ENCODE peak calls at places on chromosome 4, in four cellular contexts. U, J, C and R are unnamed samples.

GRCh38 chr4:167897116-167897515 is 195.2 kb upstream of the ANXA10 start:
- DNase-seq in U (no peak), J (no peak), C (peak), R (peak)

GRCh38 chr4:83771113-83771705 is 235.3 kb downstream of the GPAT3 start:
- DNase-seq in C (peak), U (peak), J (no peak), R (peak)

GRCh38 chr4:102827674-102828496 is 534 bp upstream of the UBE2D3 start:
- DNase-seq in J (peak), C (peak), U (peak), R (peak)

GRCh38 chr4:107854326-107855030 is 29.7 kb downstream of the SGMS2 start:
- DNase-seq in C (no peak), J (no peak), U (no peak), R (no peak)

GRCh38 chr4:140061883-140062282 is 92.1 kb downstream of the MAML3 start:
- DNase-seq in J (no peak), U (no peak), C (no peak), R (no peak)

GRCh38 chr4:77314697-77315096 is 157.7 kb downstream of the CCNG2 start:
- DNase-seq in U (no peak), J (no peak), C (no peak), R (no peak)

GRCh38 chr4:144733566-144733965 is 87.6 kb downstream of the HHIP start:
- DNase-seq in C (no peak), J (no peak), U (no peak), R (no peak)

GRCh38 chr4:155624478-155624877 is 42.2 kb upstream of the GUCY1A1 start:
- DNase-seq in J (no peak), U (no peak), C (no peak), R (no peak)

GRCh38 chr4:69057620-69058409 is 38.5 kb upstream of the UGT2B7 start:
- DNase-seq in C (no peak), U (no peak), J (no peak), R (no peak)

GRCh38 chr4:158825443-158826036 is 56.7 kb downstream of the FNIP2 start:
- DNase-seq in J (no peak), C (no peak), U (no peak), R (no peak)

GRCh38 chr4:15536552-15537499 is 67.1 kb downstream of the CC2D2A start:
- DNase-seq in J (no peak), U (no peak), C (no peak), R (no peak)

GRCh38 chr4:4574792-4575191 is 32.9 kb upstream of the STX18 start:
- DNase-seq in C (peak), U (peak), J (peak), R (peak)

GRCh38 chr4:100981447-100982204 is 365.7 kb downstream of the PPP3CA start:
- DNase-seq in J (no peak), C (no peak), U (peak), R (no peak)

GRCh38 chr4:112973897-112974296 is 75.6 kb upstream of the ANK2 start:
- DNase-seq in J (no peak), U (no peak), C (no peak), R (no peak)

GRCh38 chr4:94574616-94575015 is 122.9 kb downstream of the PDLIM5 start:
- DNase-seq in U (no peak), C (no peak), J (no peak), R (no peak)

GRCh38 chr4:121764303-121764701 is 662 bp downstream of the SMIM43 start:
- DNase-seq in J (no peak), U (no peak), C (no peak), R (no peak)

GRCh38 chr4:57086324-57086723 is 23.9 kb downstream of the IGFBP7 start:
- DNase-seq in J (no peak), C (no peak), U (no peak), R (no peak)

GRCh38 chr4:38223306-38223705 is 263.1 kb downstream of the PTTG2 start:
- DNase-seq in U (no peak), J (no peak), C (no peak), R (no peak)

GRCh38 chr4:4810365-4810764 is 49.1 kb upstream of the MSX1 start:
- DNase-seq in J (no peak), U (no peak), C (no peak), R (no peak)

GRCh38 chr4:141058739-141059507 is 74.3 kb downstream of the RNF150 start:
- DNase-seq in U (no peak), J (no peak), C (peak), R (no peak)

GRCh38 chr4:52600275-52600674 is 58.8 kb downstream of the USP46 start:
- DNase-seq in U (no peak), C (no peak), J (peak), R (no peak)

GRCh38 chr4:70754470-70754869 is 32.7 kb downstream of the RUFY3 start:
- DNase-seq in U (no peak), J (no peak), C (no peak), R (no peak)

GRCh38 chr4:118967393-118967792 is 78.7 kb downstream of the SYNPO2 start:
- DNase-seq in J (no peak), U (no peak), C (peak), R (peak)

GRCh38 chr4:14994242-14994641 is 8.0 kb upstream of the CPEB2 start:
- DNase-seq in C (peak), U (no peak), J (no peak), R (peak)

GRCh38 chr4:93299116-93299515 is 529.4 kb upstream of the ATOH1 start:
- DNase-seq in U (no peak), C (no peak), J (no peak), R (no peak)

GRCh38 chr4:635851-636627 is 10.7 kb downstream of the PDE6B start:
- DNase-seq in U (no peak), C (no peak), J (no peak), R (no peak)

GRCh38 chr4:168711197-168712120 is 214.6 kb downstream of the PALLD start:
- DNase-seq in C (peak), U (peak), J (no peak), R (no peak)

GRCh38 chr4:6972911-6973310 is 63.3 kb downstream of the TBC1D14 start:
- DNase-seq in U (no peak), J (no peak), C (peak), R (no peak)

GRCh38 chr4:86302242-86302641 is 57.6 kb downstream of the MAPK10 start:
- DNase-seq in C (no peak), J (no peak), U (peak), R (no peak)

GRCh38 chr4:3034231-3034630 is 40.1 kb downstream of the HTT-AS start:
- DNase-seq in C (no peak), U (no peak), J (no peak), R (no peak)

GRCh38 chr4:71355045-71355444 is 16.2 kb downstream of the SLC4A4 start:
- DNase-seq in U (no peak), C (no peak), J (no peak), R (no peak)

GRCh38 chr4:94819371-94819770 is 61.6 kb downstream of the BMPR1B start:
- DNase-seq in C (no peak), U (no peak), J (no peak), R (no peak)

GRCh38 chr4:109294006-109294405 is 8.5 kb downstream of the COL25A1 start:
- DNase-seq in U (no peak), J (no peak), C (no peak), R (no peak)

GRCh38 chr4:21947768-21948346 is 715 bp downstream of the KCNIP4 start:
- DNase-seq in U (no peak), J (no peak), C (no peak), R (no peak)

GRCh38 chr4:128387600-128388351 is 100.2 kb upstream of the PGRMC2 start:
- DNase-seq in J (no peak), C (peak), U (no peak), R (peak)

GRCh38 chr4:1180663-1181062 is 8.3 kb upstream of the SPON2 start:
- DNase-seq in C (no peak), J (no peak), U (no peak), R (no peak)

GRCh38 chr4:36316544-36317082 is 35.2 kb downstream of the DTHD1 start:
- DNase-seq in U (no peak), C (no peak), J (no peak), R (peak)

GRCh38 chr4:142434519-142435224 is 411.4 kb downstream of the INPP4B start:
- DNase-seq in C (no peak), U (no peak), J (no peak), R (no peak)

GRCh38 chr4:142443469-142443868 is 402.6 kb downstream of the INPP4B start:
- DNase-seq in U (no peak), C (no peak), J (no peak), R (no peak)

GRCh38 chr4:142435599-142436235 is 410.4 kb downstream of the INPP4B start:
- DNase-seq in C (no peak), U (no peak), J (no peak), R (no peak)

GRCh38 chr4:142440093-142440492 is 406.0 kb downstream of the INPP4B start:
- DNase-seq in U (no peak), C (no peak), J (no peak), R (no peak)
- H3K27ac ChIP-seq in U (no peak), C (peak), J (no peak), R (no peak)

GRCh38 chr4:123546661-123547060 is 150.1 kb downstream of the SPRY1 start:
- DNase-seq in U (no peak), J (no peak), C (no peak), R (no peak)

GRCh38 chr4:123547818-123548200 is 151.2 kb downstream of the SPRY1 start:
- DNase-seq in C (no peak), U (no peak), J (no peak), R (peak)

GRCh38 chr4:123545569-123546122 is 149.1 kb downstream of the SPRY1 start:
- DNase-seq in J (no peak), C (no peak), U (no peak), R (no peak)

GRCh38 chr4:123546123-123546654 is 149.6 kb downstream of the SPRY1 start:
- DNase-seq in J (no peak), C (no peak), U (no peak), R (peak)

GRCh38 chr4:123547167-123547817 is 150.7 kb downstream of the SPRY1 start:
- DNase-seq in C (no peak), U (no peak), J (no peak), R (peak)
- H3K27ac ChIP-seq in C (no peak), U (no peak), J (no peak), R (no peak)

GRCh38 chr4:8232748-8233147 is 33.7 kb downstream of the SH3TC1 start:
- DNase-seq in J (no peak), C (no peak), U (no peak), R (no peak)
- H3K27ac ChIP-seq in J (no peak), C (no peak), U (no peak), R (no peak)

GRCh38 chr4:42653606-42654560 is 3.0 kb downstream of the ATP8A1 start:
- DNase-seq in C (no peak), J (no peak), U (no peak), R (no peak)
- H3K27ac ChIP-seq in C (no peak), J (peak), U (no peak), R (no peak)

DNA sequence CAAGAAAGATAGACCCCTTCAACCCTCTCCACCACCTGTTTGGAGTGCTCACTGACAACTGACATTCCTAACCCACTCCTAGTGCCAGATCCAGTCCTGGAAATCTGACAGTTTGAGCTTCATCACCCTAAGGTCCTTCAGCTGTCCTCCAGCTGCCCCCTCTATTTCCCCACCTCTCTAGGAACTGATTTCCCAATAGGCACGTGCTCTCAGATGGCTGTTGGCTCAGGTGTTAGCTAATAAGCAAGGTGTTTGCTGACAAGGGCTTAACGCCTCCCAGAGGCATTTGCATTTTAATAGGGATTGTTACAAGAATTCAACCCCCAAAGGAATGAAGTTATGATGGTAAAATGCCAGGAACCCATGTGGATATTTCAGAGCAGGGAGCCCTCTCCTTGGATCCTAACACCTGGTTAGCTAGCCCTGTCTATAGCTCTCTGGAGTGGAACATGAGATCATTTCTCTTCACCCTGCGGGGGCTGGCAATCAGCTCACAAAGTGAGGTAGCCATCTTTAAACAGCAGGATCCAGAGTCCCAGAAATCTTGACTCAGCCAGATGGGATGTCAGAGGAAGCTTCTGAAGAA is 348.5 kb upstream of the SFRP2 start:
- DNase-seq in U (no peak), J (no peak), C (no peak), R (no peak)
- H3K27ac ChIP-seq in U (no peak), J (no peak), C (no peak), R (no peak)